ENCODE peak calls at places on chromosomes 6 and 20, in ten cellular contexts. C, P, O, E, B, L, U, D, N and T are unnamed samples.
A peak's percentile ranks its signal among the peaks of the same experiment; 100 is the strongest.

GRCh38 chr6:159461266-159461665 is 231.8 kb downstream of the SOD2 start:
- DNase-seq in C (no peak), P (no peak), O (no peak), E (no peak), B (no peak), L (no peak), U (no peak), D (no peak), N (no peak), T (no peak)

GRCh38 chr6:51533962-51534361 is 553.5 kb downstream of the PKHD1 start:
- DNase-seq in C (no peak), P (no peak), O (no peak), E (no peak), B (no peak), L (no peak), U (no peak), D (no peak), N (no peak), T (no peak)

GRCh38 chr20:29300579-29301551 is 1956.6 kb upstream of the DEFB115 start:
- DNase-seq in C (no peak), P (no peak), O (no peak), E (no peak), B (no peak), L (no peak), U (no peak), D (no peak), N (no peak), T (no peak)

GRCh38 chr6:20259316-20260049 is 47.2 kb upstream of the MBOAT1 start:
- DNase-seq in C (no peak), P (no peak), O (no peak), E (no peak), B (no peak), L (no peak), U (no peak), D (no peak), N (no peak), T (no peak)

GRCh38 chr20:14488756-14489479 is 151.5 kb upstream of the FLRT3 start:
- DNase-seq in C (no peak), P (no peak), O (no peak), E (no peak), B (no peak), L (no peak), U (no peak), D (no peak), N (no peak), T (no peak)

GRCh38 chr6:108589244-108589730 is 28.6 kb downstream of the FOXO3 start:
- DNase-seq in C (peak; percentile 15), P (peak; percentile 18), O (peak; percentile 95), E (peak; percentile 91), B (peak; percentile 71), L (peak; percentile 63), U (peak; percentile 83), D (peak; percentile 32), N (no peak), T (peak; percentile 61)

GRCh38 chr20:53866787-53867740 is 203.3 kb downstream of the BCAS1 start:
- DNase-seq in C (peak; percentile 82), P (no peak), O (no peak), E (no peak), B (no peak), L (no peak), U (no peak), D (no peak), N (no peak), T (no peak)

GRCh38 chr20:38805958-38806854 is 709 bp downstream of the PPP1R16B start:
- DNase-seq in C (no peak), P (no peak), O (no peak), E (peak; percentile 12), B (no peak), L (no peak), U (peak; percentile 38), D (peak; percentile 31), N (no peak), T (no peak)

GRCh38 chr20:18276821-18277220 is 11.5 kb upstream of the ZNF133 start:
- DNase-seq in C (peak; percentile 75), P (peak; percentile 67), O (peak; percentile 70), E (peak; percentile 79), B (peak; percentile 78), L (peak; percentile 71), U (peak; percentile 77), D (peak; percentile 61), N (peak; percentile 21), T (no peak)

GRCh38 chr20:43507150-43508080 is at the start of gene L3MBTL1:
- DNase-seq in C (peak; percentile 70), P (peak; percentile 33), O (peak; percentile 39), E (peak; percentile 74), B (peak; percentile 72), L (peak; percentile 23), U (peak; percentile 62), D (peak; percentile 58), N (peak; percentile 20), T (no peak)

GRCh38 chr6:27178860-27179259 is 68.6 kb upstream of the PRSS16 start:
- DNase-seq in C (no peak), P (no peak), O (no peak), E (no peak), B (no peak), L (no peak), U (no peak), D (no peak), N (peak; percentile 24), T (no peak)

GRCh38 chr20:61447950-61448349 is 195.9 kb downstream of the CDH4 start:
- DNase-seq in C (no peak), P (no peak), O (no peak), E (no peak), B (no peak), L (no peak), U (no peak), D (no peak), N (no peak), T (no peak)

DNA sequence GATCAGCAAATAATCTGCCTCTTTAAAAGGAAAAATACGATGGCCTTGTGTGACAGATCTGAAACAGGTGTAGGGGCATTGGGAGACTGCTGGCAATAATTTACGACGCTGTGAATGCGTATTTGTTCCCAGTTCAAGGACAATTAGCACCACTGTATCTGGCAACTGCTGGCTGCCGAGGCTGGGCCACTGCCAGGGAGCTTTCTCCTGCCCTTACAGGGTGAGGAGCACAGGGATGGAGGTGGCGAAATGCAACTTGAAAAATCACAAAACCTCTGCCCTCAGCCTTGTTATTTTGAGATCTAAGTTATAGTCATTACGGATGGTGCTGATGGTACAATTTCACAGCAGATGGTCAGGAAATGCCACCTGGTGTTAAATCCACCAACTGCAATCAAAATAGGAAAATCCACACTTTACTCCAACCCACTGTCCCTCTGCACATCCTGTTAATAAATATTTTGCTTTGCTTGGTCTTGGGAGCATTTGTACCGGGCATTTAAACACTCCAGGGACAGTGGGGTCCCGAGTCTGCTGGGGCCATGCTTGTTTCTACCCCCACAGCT is 6.4 kb downstream of the MYLK4 start:
- DNase-seq in C (no peak), P (no peak), O (no peak), E (no peak), B (no peak), L (no peak), U (no peak), D (peak; percentile 59), N (no peak), T (no peak)
- TF ChIP-seq POLR2A in C (no peak), P (no peak), O (no peak), E (no peak), B (no peak), L (no peak), U (no peak), D (no peak), N (no peak), T (no peak)

DNA sequence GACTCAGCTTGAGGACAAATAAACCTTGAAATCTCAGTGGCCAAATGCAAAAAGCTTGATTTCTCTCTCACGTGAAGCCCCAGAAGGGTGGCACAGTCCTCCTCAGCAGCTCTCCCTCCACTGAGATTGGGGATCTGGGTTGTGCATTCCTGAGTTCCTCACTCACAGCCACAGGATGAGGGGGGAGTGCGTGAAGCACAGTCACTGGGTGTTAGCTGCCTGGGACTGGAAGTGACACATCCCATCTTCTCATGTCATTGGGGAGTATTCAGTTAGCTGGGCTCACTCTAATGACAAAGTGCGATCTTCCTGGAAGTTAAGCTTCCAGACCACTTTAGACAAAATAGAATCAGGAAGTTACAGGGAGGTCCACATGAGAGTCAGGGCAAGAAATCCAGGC is 192.2 kb upstream of the LRFN2 start:
- DNase-seq in C (no peak), P (peak; percentile 34), O (no peak), E (no peak), B (no peak), L (peak; percentile 72), U (no peak), D (no peak), N (no peak), T (no peak)
- H3K27ac ChIP-seq in C (no peak overlapping the region), P (no peak overlapping the region), O (no peak overlapping the region), E (no peak overlapping the region), B (no peak overlapping the region), L (no peak overlapping the region), U (no peak overlapping the region), D (no peak overlapping the region), N (no peak overlapping the region), T (no peak overlapping the region)

GRCh38 chr6:54282186-54282585 is 26.1 kb upstream of the TINAG start:
- DNase-seq in C (no peak), P (peak; percentile 19), O (no peak), E (no peak), B (peak; percentile 38), L (peak; percentile 89), U (no peak), D (no peak), N (no peak), T (no peak)
- H3K4me3 ChIP-seq in C (no peak overlapping the region), P (no peak overlapping the region), O (no peak overlapping the region), E (no peak overlapping the region), B (no peak overlapping the region), L (no peak overlapping the region), U (no peak overlapping the region), D (no peak overlapping the region), N (no peak overlapping the region), T (no peak overlapping the region)

GRCh38 chr6:28353981-28354676 is 4.4 kb downstream of the ZKSCAN3 start:
- DNase-seq in C (no peak), P (peak; percentile 80), O (no peak), E (peak; percentile 27), B (peak; percentile 60), L (peak; percentile 33), U (peak; percentile 82), D (peak; percentile 34), N (peak; percentile 73), T (peak; percentile 81)
- TF ChIP-seq POLR2A in C (no peak), P (no peak), O (no peak), E (no peak), B (no peak), L (no peak), U (no peak), D (no peak), N (no peak), T (peak; percentile 32)

GRCh38 chr6:43992126-43992663 is 135.1 kb downstream of the MRPL14 start:
- DNase-seq in C (no peak), P (no peak), O (no peak), E (no peak), B (no peak), L (no peak), U (no peak), D (peak; percentile 5), N (no peak), T (no peak)
- H3K27ac ChIP-seq in C (no peak overlapping the region), P (no peak overlapping the region), O (no peak overlapping the region), E (no peak overlapping the region), B (no peak overlapping the region), L (no peak overlapping the region), U (no peak overlapping the region), D (no peak overlapping the region), N (no peak overlapping the region), T (no peak overlapping the region)

DNA sequence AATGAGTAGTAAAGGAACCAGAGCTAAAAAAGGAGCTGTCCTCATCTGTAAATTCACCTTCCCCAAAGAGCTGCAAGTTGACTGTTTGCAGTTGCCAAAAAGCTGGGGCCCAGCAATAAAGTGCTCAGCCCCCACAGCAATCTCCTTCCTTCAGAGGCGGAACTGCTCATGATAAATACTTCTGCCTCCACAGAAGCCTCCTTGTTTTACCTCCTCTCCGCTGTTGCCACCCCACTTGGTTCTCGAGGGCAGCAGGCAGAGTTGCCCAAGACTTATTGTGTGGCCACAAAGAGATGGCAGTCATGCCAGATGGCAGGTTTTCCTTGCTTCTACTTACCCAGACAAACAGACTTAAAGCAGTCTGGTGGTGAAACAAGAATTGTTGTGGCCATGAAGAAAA is 66.3 kb downstream of the SLX4IP start:
- DNase-seq in C (no peak), P (no peak), O (peak; percentile 60), E (no peak), B (no peak), L (no peak), U (no peak), D (no peak), N (no peak), T (no peak)
- H3K4me3 ChIP-seq in C (no peak overlapping the region), P (no peak overlapping the region), O (no peak overlapping the region), E (no peak overlapping the region), B (no peak overlapping the region), L (no peak overlapping the region), U (no peak overlapping the region), D (no peak overlapping the region), N (no peak overlapping the region), T (no peak overlapping the region)